ENCODE peak calls at places on chromosomes 4 and X, in four cellular contexts. P is naive thymus-derived CD4-positive, alpha-beta T cell; X is stimulated activated CD8-positive, alpha-beta memory T cell treated with anti-CD3 and anti-CD28 coated beads, Interleukin-7, amount 100 ng/mL, for 48 hours; C is H4. E is an unnamed sample.

GRCh38 chr4:40197879-40198689 is 1.3 kb downstream of the RHOH start:
- DNase-seq in C (no peak), P (peak; percentile 45), X (no peak), E (peak; percentile 72)

GRCh38 chr4:128600410-128600809 is 209.1 kb upstream of the JADE1 start:
- DNase-seq in C (no peak), X (no peak), P (no peak), E (no peak)

GRCh38 chr4:4521069-4521468 is 20.8 kb downstream of the STX18 start:
- DNase-seq in C (no peak), P (no peak), X (no peak), E (no peak)

GRCh38 chr4:141645611-141646340 is 9.4 kb downstream of the IL15 start:
- DNase-seq in X (no peak), C (no peak), P (no peak), E (no peak)

GRCh38 chr4:87919951-87920350 is 55.6 kb upstream of the SPP1 start:
- DNase-seq in C (no peak), X (no peak), P (no peak), E (no peak)

GRCh38 chr4:113634081-113634969 is 127.2 kb downstream of the CAMK2D start:
- DNase-seq in C (no peak), P (no peak), X (no peak), E (no peak)

GRCh38 chrX:16022580-16023170 is 100.7 kb upstream of the GRPR start:
- DNase-seq in C (peak; percentile 3), P (no peak), X (no peak), E (no peak)

GRCh38 chrX:142036111-142036510 is 132.4 kb downstream of the MAGEC1 start:
- DNase-seq in C (no peak), X (no peak), P (no peak), E (no peak)

GRCh38 chr4:162853788-162854187 is 312.9 kb downstream of the NAF1 start:
- DNase-seq in P (no peak), X (no peak), C (no peak), E (no peak)

GRCh38 chrX:24378706-24379105 is 18.3 kb downstream of the SUPT20HL1 start:
- DNase-seq in P (no peak), X (no peak), C (no peak), E (no peak)

GRCh38 chr4:151331276-151332042 is 6.1 kb upstream of the SH3D19 start:
- DNase-seq in X (no peak), P (no peak), C (peak; percentile 55), E (no peak)

GRCh38 chrX:12080265-12080664 is 58.0 kb upstream of the FRMPD4 start:
- DNase-seq in X (no peak), C (peak; percentile 25), P (no peak), E (no peak)

GRCh38 chrX:132718411-132718810 is 229.6 kb upstream of the MBNL3 start:
- DNase-seq in P (no peak), X (no peak), C (no peak), E (no peak)

GRCh38 chr4:114383721-114384120 is 214.9 kb upstream of the UGT8 start:
- DNase-seq in P (no peak), C (peak; percentile 41), X (no peak), E (no peak)

GRCh38 chr4:156294577-156294976 is 340.9 kb upstream of the CTSO start:
- DNase-seq in X (no peak), C (peak; percentile 88), P (no peak), E (no peak)

GRCh38 chr4:182492456-182492855 is 249.3 kb downstream of the TENM3 start:
- DNase-seq in C (peak; percentile 31), X (no peak), P (no peak), E (no peak)

GRCh38 chr4:107035711-107036601 is at the start of gene DKK2:
- DNase-seq in P (no peak), C (no peak), X (no peak), E (no peak)

GRCh38 chr4:169099775-169100180 is 89.7 kb upstream of the CBR4 start:
- DNase-seq in C (no peak), P (no peak), X (no peak), E (no peak)

GRCh38 chr4:80309301-80310004 is 26.1 kb upstream of the CFAP299 start:
- DNase-seq in C (peak; percentile 41), P (no peak), X (no peak), E (no peak)

GRCh38 chr4:146243141-146243882 is 29.0 kb downstream of the REELD1 start:
- DNase-seq in X (peak; percentile 81), P (peak; percentile 76), C (no peak), E (peak; percentile 24)

GRCh38 chrX:336227-336626 is 17.6 kb upstream of the GTPBP6 start:
- DNase-seq in X (no peak), C (no peak), P (no peak), E (no peak)

GRCh38 chrX:155632424-155633100 is 19.8 kb upstream of the TMLHE start:
- DNase-seq in X (no peak), C (peak; percentile 70), P (no peak), E (peak; percentile 43)

GRCh38 chr4:8831221-8832129 is 40.2 kb downstream of the HMX1 start:
- DNase-seq in X (no peak), C (no peak), P (no peak), E (no peak)

GRCh38 chr4:143085224-143085623 is 99.5 kb upstream of the USP38 start:
- DNase-seq in P (no peak), X (no peak), C (no peak), E (no peak)

GRCh38 chrX:48966796-48967579 is 4.7 kb downstream of the KCND1 start:
- DNase-seq in X (no peak), P (no peak), C (no peak), E (no peak)

GRCh38 chr4:26069218-26069617 is 155.2 kb downstream of the SMIM20 start:
- DNase-seq in X (no peak), P (no peak), C (peak; percentile 61), E (no peak)

GRCh38 chr4:8090312-8090711 is 68.3 kb downstream of the ABLIM2 start:
- DNase-seq in P (no peak), C (peak; percentile 47), X (no peak), E (no peak)

GRCh38 chrX:140709421-140709846 is at the start of gene LINC00632:
- DNase-seq in X (no peak), C (no peak), P (no peak), E (no peak)

GRCh38 chr4:53015681-53016080 is 153.6 kb downstream of the RASL11B start:
- DNase-seq in C (peak; percentile 14), X (no peak), P (no peak), E (no peak)

GRCh38 chrX:65451663-65452062 is 82.9 kb downstream of the LAS1L start:
- DNase-seq in C (no peak), P (no peak), X (no peak), E (peak; percentile 35)

GRCh38 chr4:15003441-15003890 is 1.2 kb downstream of the CPEB2 start:
- DNase-seq in P (peak; percentile 75), C (no peak), X (peak; percentile 13), E (peak; percentile 67)

GRCh38 chrX:31713120-31713519 is 641.3 kb upstream of the FTHL17 start:
- DNase-seq in C (no peak), P (no peak), X (no peak), E (no peak)

GRCh38 chr4:47831026-47831689 is 6.7 kb downstream of the CORIN start:
- DNase-seq in P (no peak), X (no peak), C (no peak), E (no peak)

GRCh38 chrX:151680805-151681204 is 14.5 kb upstream of the PRRG3 start:
- DNase-seq in X (peak; percentile 20), P (peak; percentile 38), C (peak; percentile 23), E (peak; percentile 37)

GRCh38 chr4:25161599-25161960 is 1.3 kb upstream of the SEPSECS start:
- DNase-seq in X (no peak), C (no peak), P (no peak), E (no peak)

GRCh38 chrX:53319614-53320542 is 38.5 kb upstream of the IQSEC2 start:
- DNase-seq in P (no peak), C (no peak), X (no peak), E (no peak)

GRCh38 chr4:80173387-80173786 is 23.9 kb upstream of the PRDM8 start:
- DNase-seq in P (peak; percentile 42), C (peak; percentile 25), X (no peak), E (peak; percentile 72)

GRCh38 chr4:3708103-3708510 is 58.1 kb upstream of the ADRA2C start:
- DNase-seq in C (no peak), X (no peak), P (no peak), E (no peak)

GRCh38 chrX:93594780-93595179 is 78.6 kb downstream of the NAP1L3 start:
- DNase-seq in X (no peak), P (no peak), C (no peak), E (no peak)

GRCh38 chr4:13102344-13102743 is 381.8 kb downstream of the RAB28 start:
- DNase-seq in P (no peak), C (no peak), X (no peak), E (no peak)